ENCODE peak calls at places on chromosome 7, in nine cellular contexts. O, A, L, I, U, G, H, F and K are unnamed samples. For H3K4me1, the result is how much of the 10 kb centered on the place peaks cover.

GRCh38 chr7:75756340-75757297 is 15.4 kb downstream of the CCL26 start:
- DNase-seq in O (peak), A (no peak), L (peak), I (no peak), U (peak), G (peak), H (no peak), F (peak), K (no peak)

GRCh38 chr7:73779517-73779916 is 9.4 kb upstream of the CLDN3 start:
- DNase-seq in O (no peak), A (no peak), L (no peak), I (no peak), U (no peak), G (no peak), H (no peak), F (no peak), K (no peak)

GRCh38 chr7:131302453-131302852 is 25.2 kb upstream of the MKLN1 start:
- DNase-seq in O (peak), A (no peak), L (no peak), I (no peak), U (no peak), G (no peak), H (no peak), F (no peak), K (no peak)

GRCh38 chr7:105853931-105854419 is 22.4 kb downstream of the ATXN7L1 start:
- DNase-seq in O (no peak), A (no peak), L (peak), I (no peak), U (no peak), G (no peak), H (no peak), F (no peak), K (no peak)

GRCh38 chr7:10483671-10484070 is 490.0 kb upstream of the PHF14 start:
- DNase-seq in O (no peak), A (no peak), L (no peak), I (no peak), U (no peak), G (no peak), H (no peak), F (no peak), K (no peak)

GRCh38 chr7:99008181-99008631 is 129.9 kb downstream of the TRRAP start:
- DNase-seq in O (no peak), A (no peak), L (no peak), I (no peak), U (no peak), G (no peak), H (no peak), F (no peak), K (no peak)

GRCh38 chr7:31134246-31135188 is 82.4 kb downstream of the ADCYAP1R1 start:
- DNase-seq in O (peak), A (peak), L (peak), I (no peak), U (peak), G (peak), H (peak), F (peak), K (no peak)

GRCh38 chr7:126803060-126803665 is 449.6 kb downstream of the GRM8 start:
- DNase-seq in O (peak), A (no peak), L (peak), I (peak), U (peak), G (peak), H (peak), F (peak), K (no peak)

GRCh38 chr7:336810-337566 is 47.0 kb downstream of the FOXL3 start:
- DNase-seq in O (peak), A (no peak), L (no peak), I (no peak), U (no peak), G (no peak), H (no peak), F (no peak), K (peak)

GRCh38 chr7:102196028-102196427 is 90.6 kb upstream of the SH2B2 start:
- DNase-seq in O (no peak), A (no peak), L (no peak), I (no peak), U (no peak), G (no peak), H (no peak), F (no peak), K (no peak)

GRCh38 chr7:105759670-105760548 is 116.5 kb downstream of the ATXN7L1 start:
- DNase-seq in O (peak), A (peak), L (peak), I (no peak), U (peak), G (peak), H (no peak), F (peak), K (no peak)

DNA sequence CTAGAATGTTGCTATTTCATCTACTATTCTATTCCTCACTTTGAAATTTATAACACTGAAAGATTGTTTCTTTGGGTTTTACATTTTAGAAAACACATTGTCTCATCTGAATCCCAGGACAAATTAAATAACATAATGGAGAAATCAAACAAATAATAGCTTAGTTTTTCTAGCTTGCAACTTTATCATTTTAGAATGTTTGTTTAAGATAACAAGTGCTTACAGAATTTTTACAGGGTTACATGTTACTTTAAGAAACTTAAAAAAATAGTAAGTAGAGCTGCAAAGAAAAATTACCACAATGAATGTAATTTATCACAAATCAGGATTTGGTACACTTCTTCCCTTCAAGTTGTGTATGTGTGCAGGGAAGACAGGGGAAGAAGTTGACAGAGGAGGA is 11.3 kb downstream of the CAV2 start:
- DNase-seq in O (no peak), A (no peak), L (no peak), I (no peak), U (no peak), G (no peak), H (no peak), F (no peak), K (no peak)
- H3K4me1 ChIP-seq in O (under half), A (under half), L (under half), I (under half), U (half or more), G (under half), H (under half), F (under half), K (under half)

GRCh38 chr7:50832744-50833143 is 50.0 kb upstream of the GRB10 start:
- DNase-seq in O (no peak), A (no peak), L (peak), I (no peak), U (no peak), G (no peak), H (no peak), F (no peak), K (no peak)
- H3K4me1 ChIP-seq in O (under half), A (under half), L (under half), I (under half), U (under half), G (under half), H (under half), F (under half), K (under half)

GRCh38 chr7:36260481-36260880 is 107.4 kb downstream of the EEPD1 start:
- DNase-seq in O (no peak), A (no peak), L (no peak), I (no peak), U (no peak), G (no peak), H (no peak), F (no peak), K (no peak)
- H3K4me1 ChIP-seq in O (under half), A (under half), L (under half), I (under half), U (under half), G (under half), H (under half), F (under half), K (under half)

GRCh38 chr7:21942955-21943354 is 2.7 kb downstream of the CDCA7L start:
- DNase-seq in O (no peak), A (no peak), L (no peak), I (no peak), U (no peak), G (no peak), H (no peak), F (peak), K (no peak)

GRCh38 chr7:21941570-21942224 is 4.0 kb downstream of the CDCA7L start:
- DNase-seq in O (no peak), A (no peak), L (peak), I (peak), U (no peak), G (no peak), H (no peak), F (no peak), K (no peak)

GRCh38 chr7:21945374-21946227 is at the start of gene CDCA7L:
- DNase-seq in O (peak), A (peak), L (peak), I (peak), U (peak), G (peak), H (peak), F (peak), K (peak)

GRCh38 chr7:21944616-21945373 is 904 bp downstream of the CDCA7L start:
- DNase-seq in O (peak), A (no peak), L (peak), I (no peak), U (peak), G (no peak), H (peak), F (peak), K (no peak)

GRCh38 chr7:21943436-21943835 is 2.3 kb downstream of the CDCA7L start:
- DNase-seq in O (no peak), A (no peak), L (no peak), I (no peak), U (no peak), G (no peak), H (no peak), F (no peak), K (no peak)
- H3K4me1 ChIP-seq in O (under half), A (under half), L (under half), I (half or more), U (under half), G (under half), H (under half), F (under half), K (under half)